ENCODE peak calls at places on chromosomes 2 and 18, in five cellular contexts. A, H, V, D and I are unnamed samples.

GRCh38 chr2:160835166-160835565 is 325.1 kb upstream of the TANK start:
- DNase-seq in D (no peak), A (no peak), H (no peak), V (no peak), I (no peak)

GRCh38 chr2:192053921-192054320 is 140.8 kb downstream of the TMEFF2 start:
- DNase-seq in A (no peak), V (no peak), H (no peak), D (no peak), I (no peak)

GRCh38 chr18:49094136-49094535 is 143.4 kb upstream of the SMAD7 start:
- DNase-seq in V (no peak), A (no peak), H (peak), D (no peak), I (no peak)

GRCh38 chr2:29042581-29043075 is 31.7 kb downstream of the PCARE start:
- DNase-seq in H (peak), A (no peak), D (no peak), V (no peak), I (no peak)

GRCh38 chr2:171086352-171087290 is 74.1 kb downstream of the TLK1 start:
- DNase-seq in A (peak), H (peak), V (peak), D (peak), I (peak)

GRCh38 chr18:37270666-37271052 is 294.9 kb downstream of the CELF4 start:
- DNase-seq in A (no peak), D (no peak), H (no peak), V (no peak), I (no peak)

GRCh38 chr2:100852999-100853908 is 33.3 kb downstream of the NPAS2 start:
- DNase-seq in H (peak), V (no peak), D (no peak), A (no peak), I (no peak)

GRCh38 chr2:235521844-235522243 is 28.0 kb downstream of the AGAP1 start:
- DNase-seq in V (no peak), A (no peak), D (no peak), H (peak), I (no peak)

GRCh38 chr2:6352906-6353515 is 512.7 kb downstream of the CMPK2 start:
- DNase-seq in A (no peak), D (no peak), V (no peak), H (no peak), I (peak)

GRCh38 chr2:102336502-102336945 is 19.1 kb upstream of the IL18R1 start:
- DNase-seq in V (no peak), H (peak), D (no peak), A (no peak), I (no peak)

GRCh38 chr2:28583899-28584553 is 88.2 kb downstream of the PLB1 start:
- DNase-seq in D (peak), H (peak), A (peak), V (peak), I (no peak)

GRCh38 chr2:165056585-165056984 is 101.3 kb upstream of the SLC38A11 start:
- DNase-seq in D (no peak), V (no peak), A (no peak), H (no peak), I (no peak)

GRCh38 chr2:48398285-48399135 is 131.4 kb upstream of the STON1 start:
- DNase-seq in V (no peak), H (no peak), A (no peak), D (no peak), I (no peak)

GRCh38 chr2:155151472-155151871 is 453.0 kb downstream of the KCNJ3 start:
- DNase-seq in A (no peak), V (no peak), H (no peak), D (no peak), I (no peak)

GRCh38 chr2:31275976-31276375 is 42.0 kb downstream of the EHD3 start:
- DNase-seq in H (no peak), V (no peak), A (no peak), D (no peak), I (no peak)

GRCh38 chr2:42792583-42793313 is at the start of gene HAAO:
- DNase-seq in H (no peak), A (no peak), V (no peak), D (no peak), I (no peak)

GRCh38 chr18:43863180-43863579 is 585.9 kb upstream of the SYT4 start:
- DNase-seq in V (no peak), A (no peak), H (peak), D (no peak), I (no peak)

GRCh38 chr2:187215576-187216240 is 232.3 kb downstream of the CALCRL start:
- DNase-seq in V (no peak), D (no peak), H (peak), A (no peak), I (no peak)

GRCh38 chr18:3605562-3606443 is 155.8 kb downstream of the TGIF1 start:
- DNase-seq in V (no peak), A (no peak), H (peak), D (no peak), I (no peak)